ENCODE peak calls at places on chromosomes 2 and 18, in seven cellular contexts. I, F, T, B, D, U and N are unnamed samples.
A peak's percentile ranks its signal among the peaks of the same experiment; 100 is the strongest.

GRCh38 chr18:79528846-79529245 is 133.1 kb downstream of the NFATC1 start:
- DNase-seq in T (no peak), F (peak; percentile 88), D (peak; percentile 64), U (peak; percentile 63), B (peak; percentile 73), I (peak; percentile 69), N (peak; percentile 53)

GRCh38 chr18:73235491-73235890 is 367.7 kb upstream of the NETO1 start:
- DNase-seq in I (no peak), T (peak; percentile 11), D (no peak), F (no peak), U (no peak), B (peak; percentile 1), N (no peak)

GRCh38 chr2:45004569-45005181 is 4.6 kb downstream of the SIX2 start:
- DNase-seq in U (no peak), B (no peak), T (no peak), I (no peak), D (no peak), F (no peak), N (no peak)

GRCh38 chr2:8827729-8828128 is 9.7 kb downstream of the KIDINS220 start:
- DNase-seq in D (no peak), I (no peak), F (no peak), B (no peak), T (no peak), U (no peak), N (no peak)

GRCh38 chr2:233147136-233147828 is 87.1 kb downstream of the INPP5D start:
- DNase-seq in B (no peak), F (no peak), D (no peak), I (no peak), U (peak; percentile 31), T (no peak), N (no peak)

GRCh38 chr18:26039203-26039602 is 51.2 kb downstream of the SS18 start:
- DNase-seq in B (no peak), T (no peak), I (no peak), F (no peak), D (no peak), U (no peak), N (no peak)

GRCh38 chr2:29923110-29923721 is 1.8 kb upstream of the ALK start:
- DNase-seq in T (no peak), D (peak; percentile 46), U (no peak), B (peak; percentile 77), F (peak; percentile 70), I (peak; percentile 61), N (no peak)

GRCh38 chr18:3995476-3996102 is 459.5 kb downstream of the DLGAP1 start:
- DNase-seq in I (peak; percentile 64), U (no peak), T (peak; percentile 38), D (peak; percentile 56), F (no peak), B (no peak), N (peak; percentile 39)

GRCh38 chr18:80159713-80160636 is 50.9 kb downstream of the ADNP2 start:
- DNase-seq in F (no peak), U (no peak), D (no peak), I (no peak), T (no peak), B (no peak), N (peak; percentile 70)

GRCh38 chr2:133532919-133533318 is 35.3 kb downstream of the NCKAP5 start:
- DNase-seq in F (no peak), T (no peak), D (no peak), I (no peak), B (peak; percentile 5), U (no peak), N (no peak)

GRCh38 chr2:88632569-88632968 is 5.3 kb upstream of the EIF2AK3 start:
- DNase-seq in U (no peak), D (no peak), F (no peak), I (no peak), B (no peak), T (no peak), N (no peak)

GRCh38 chr2:95333888-95334338 is 36.8 kb downstream of the KCNIP3 start:
- DNase-seq in I (no peak), T (no peak), F (peak; percentile 97), D (peak; percentile 73), B (no peak), U (peak; percentile 86), N (no peak)

GRCh38 chr18:65091737-65092329 is 659.0 kb upstream of the CDH7 start:
- DNase-seq in D (no peak), U (no peak), T (no peak), B (no peak), F (no peak), I (no peak), N (no peak)

GRCh38 chr2:108412995-108413726 is 35.4 kb downstream of the SULT1C4 start:
- DNase-seq in U (no peak), D (no peak), B (peak; percentile 56), F (no peak), I (no peak), T (no peak), N (no peak)

GRCh38 chr2:167862787-167863186 is 384.6 kb downstream of the STK39 start:
- DNase-seq in U (no peak), T (peak; percentile 15), D (no peak), F (no peak), B (no peak), I (no peak), N (no peak)

GRCh38 chr2:239763433-239764097 is 261.6 kb downstream of the NDUFA10 start:
- DNase-seq in B (no peak), D (no peak), U (peak; percentile 51), T (no peak), I (no peak), F (peak; percentile 37), N (no peak)

GRCh38 chr2:240960309-240960962 is 38.0 kb upstream of the SNED1 start:
- DNase-seq in B (no peak), F (peak; percentile 68), I (peak; percentile 65), T (no peak), D (no peak), U (peak; percentile 67), N (peak; percentile 94)

GRCh38 chr2:231186325-231186724 is 12.1 kb upstream of the ARMC9 start:
- DNase-seq in F (peak; percentile 61), B (no peak), D (no peak), I (peak; percentile 5), T (no peak), U (peak; percentile 44), N (no peak)

GRCh38 chr2:173171924-173172643 is 96.4 kb downstream of the MAP3K20 start:
- DNase-seq in D (no peak), F (no peak), B (no peak), T (no peak), I (no peak), U (no peak), N (no peak)

GRCh38 chr2:40279001-40279400 is 172.9 kb downstream of the SLC8A1 start:
- DNase-seq in I (no peak), T (no peak), F (no peak), U (no peak), B (no peak), D (no peak), N (no peak)

GRCh38 chr2:88815243-88816096 is 124.0 kb downstream of the RPIA start:
- DNase-seq in T (no peak), D (no peak), F (no peak), B (no peak), I (no peak), U (no peak), N (no peak)

GRCh38 chr2:95010126-95010525 is 15.4 kb upstream of the MAL start:
- DNase-seq in B (no peak), U (no peak), T (no peak), I (no peak), D (no peak), F (no peak), N (no peak)

GRCh38 chr2:3480352-3481010 is 38.9 kb downstream of the ADI1 start:
- DNase-seq in T (no peak), B (no peak), U (no peak), F (no peak), I (peak; percentile 78), D (peak; percentile 93), N (no peak)

GRCh38 chr2:8101614-8102277 is 580.1 kb upstream of the ID2 start:
- DNase-seq in F (no peak), B (no peak), U (no peak), D (no peak), T (no peak), I (no peak), N (no peak)

GRCh38 chr18:78647018-78647417 is 332.6 kb upstream of the SALL3 start:
- DNase-seq in F (no peak), I (no peak), B (no peak), D (no peak), U (no peak), T (no peak), N (no peak)

GRCh38 chr2:234335676-234336228 is 161.1 kb downstream of the ARL4C start:
- DNase-seq in I (peak; percentile 32), T (no peak), B (no peak), F (peak; percentile 95), D (peak; percentile 73), U (peak; percentile 96), N (no peak)
- TF ChIP-seq EP300 in I (peak; percentile 33), T (no peak), B (no peak), F (peak; percentile 96), D (peak; percentile 94), U (no peak), N (no peak)

GRCh38 chr2:26184086-26184485 is 11.2 kb downstream of the GAREM2 start:
- DNase-seq in D (no peak), B (no peak), I (no peak), F (peak; percentile 70), U (peak; percentile 58), T (no peak), N (no peak)
- H3K4me3 ChIP-seq in D (no peak overlapping the region), B (no peak overlapping the region), I (peak overlapping the region; percentile 62), F (peak overlapping the region; percentile 53), U (peak overlapping the region; percentile 53), T (no peak overlapping the region), N (peak overlapping the region; percentile 68)

DNA sequence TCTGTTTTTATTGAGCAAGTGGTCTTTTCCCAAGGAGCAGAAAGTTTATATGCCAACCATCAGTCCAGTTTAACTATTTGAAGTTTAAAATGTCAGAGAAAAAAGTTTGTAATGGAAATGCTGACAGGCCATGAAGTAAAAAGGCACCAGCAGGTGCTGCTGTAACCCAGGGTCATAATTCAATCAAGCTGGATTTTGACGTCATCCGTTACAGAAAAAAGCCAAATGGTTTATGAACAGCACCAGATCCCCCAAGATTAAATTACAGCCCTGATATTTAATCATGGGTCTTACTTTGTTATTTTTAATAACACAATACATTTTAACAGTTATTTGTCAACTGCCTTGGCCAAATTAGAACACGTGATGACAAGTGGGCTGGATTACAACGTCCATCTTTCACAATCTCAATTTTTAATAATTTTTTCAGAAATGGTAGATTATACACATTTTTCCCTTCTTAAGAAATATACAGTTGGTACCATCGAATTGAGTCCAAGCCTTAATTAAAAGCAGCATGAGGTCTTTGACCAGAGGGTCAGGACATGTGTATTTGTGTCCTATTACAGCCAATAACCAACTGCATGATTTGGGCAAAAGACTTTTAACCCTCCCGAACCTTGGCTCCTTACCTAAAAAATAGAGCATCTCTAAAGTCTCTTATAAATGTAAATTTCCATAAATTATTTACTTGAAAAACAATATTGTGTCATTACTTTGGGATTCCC is 10.0 kb downstream of the TCF4 start:
- DNase-seq in B (no peak), T (no peak), U (no peak), D (no peak), F (no peak), I (no peak), N (no peak)
- TF ChIP-seq CTCF in B (peak; percentile 17), T (peak; percentile 3), U (no peak), D (no peak), F (no peak), I (no peak), N (no peak)

DNA sequence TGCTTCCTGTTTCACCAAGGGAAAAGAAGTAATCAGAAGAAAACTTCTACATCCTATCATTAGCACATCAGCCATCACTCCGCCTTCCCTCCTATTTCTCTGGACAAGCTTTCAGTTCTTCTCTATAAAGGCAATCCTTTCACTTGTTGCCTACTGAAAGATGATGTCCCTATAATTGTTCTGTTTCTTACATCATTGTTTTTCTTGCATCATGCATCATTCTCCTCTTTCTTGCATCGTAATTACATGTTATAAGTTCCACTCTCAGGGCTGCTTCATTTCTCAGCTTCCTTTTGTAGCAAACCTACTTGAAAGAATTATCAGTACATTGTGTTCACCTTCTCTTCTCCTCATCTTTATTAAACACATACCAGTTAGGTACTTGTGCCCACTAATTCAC is 7.2 kb downstream of the SLC30A6 start:
- DNase-seq in I (no peak), T (no peak), B (no peak), F (no peak), U (no peak), D (no peak), N (no peak)
- TF ChIP-seq EP300 in I (no peak), T (no peak), B (no peak), F (no peak), U (no peak), D (no peak), N (no peak)